ENCODE peak calls at places on chromosome 17, in six cellular contexts. Y, S, W, A, K and R are unnamed samples.
A peak's percentile ranks its signal among the peaks of the same experiment; 100 is the strongest.

GRCh38 chr17:35895602-35896001 is 15.4 kb upstream of the CCL5 start:
- DNase-seq in Y (no peak), S (no peak), W (no peak), A (no peak), K (no peak), R (no peak)

GRCh38 chr17:51373489-51374194 is 113.3 kb downstream of the UTP18 start:
- DNase-seq in Y (no peak), S (no peak), W (no peak), A (no peak), K (no peak), R (no peak)

GRCh38 chr17:57806083-57806830 is 43.6 kb downstream of the MRPS23 start:
- DNase-seq in Y (no peak), S (no peak), W (no peak), A (no peak), K (no peak), R (no peak)

GRCh38 chr17:63698886-63699637 is 863 bp downstream of the LIMD2 start:
- DNase-seq in Y (peak; percentile 56), S (peak; percentile 48), W (peak; percentile 66), A (no peak), K (no peak), R (no peak)

GRCh38 chr17:2049333-2050245 is 5.3 kb upstream of the HIC1 start:
- DNase-seq in Y (peak; percentile 78), S (peak; percentile 80), W (peak; percentile 82), A (peak; percentile 84), K (peak; percentile 89), R (peak; percentile 89)

GRCh38 chr17:65455972-65456343 is 105.5 kb downstream of the AXIN2 start:
- DNase-seq in Y (peak; percentile 20), S (peak; percentile 41), W (no peak), A (no peak), K (peak; percentile 21), R (no peak)

GRCh38 chr17:11996722-11997146 is 541 bp downstream of the ZNF18 start:
- DNase-seq in Y (peak; percentile 61), S (peak; percentile 61), W (peak; percentile 42), A (no peak), K (no peak), R (peak; percentile 73)

GRCh38 chr17:60744355-60744958 is 66.8 kb downstream of the BCAS3 start:
- DNase-seq in Y (no peak), S (no peak), W (no peak), A (no peak), K (no peak), R (no peak)

GRCh38 chr17:35731239-35731931 is at the start of gene RASL10B:
- DNase-seq in Y (peak; percentile 28), S (peak; percentile 66), W (peak; percentile 67), A (peak; percentile 16), K (peak; percentile 55), R (peak; percentile 60)

GRCh38 chr17:13572581-13572980 is 29.1 kb downstream of the HS3ST3A1 start:
- DNase-seq in Y (no peak), S (no peak), W (no peak), A (no peak), K (no peak), R (no peak)

GRCh38 chr17:330993-331701 is 21.5 kb downstream of the RPH3AL start:
- DNase-seq in Y (no peak), S (peak; percentile 63), W (no peak), A (no peak), K (peak; percentile 44), R (peak; percentile 80)

GRCh38 chr17:77208217-77208808 is 67.5 kb downstream of the SEC14L1 start:
- DNase-seq in Y (peak; percentile 78), S (peak; percentile 90), W (no peak), A (no peak), K (peak; percentile 48), R (peak; percentile 69)

GRCh38 chr17:79461041-79461440 is 149.8 kb downstream of the RBFOX3 start:
- DNase-seq in Y (no peak), S (no peak), W (no peak), A (no peak), K (no peak), R (no peak)

GRCh38 chr17:28574536-28574935 is 2.2 kb downstream of the ALDOC start:
- DNase-seq in Y (no peak), S (no peak), W (no peak), A (no peak), K (no peak), R (no peak)

GRCh38 chr17:45855691-45856315 is 11.1 kb downstream of the SPPL2C start:
- DNase-seq in Y (no peak), S (no peak), W (no peak), A (no peak), K (no peak), R (no peak)

GRCh38 chr17:39054111-39054645 is 87.0 kb upstream of the FBXO47 start:
- DNase-seq in Y (no peak), S (no peak), W (no peak), A (no peak), K (no peak), R (no peak)

GRCh38 chr17:27572665-27573064 is 58.3 kb upstream of the LGALS9 start:
- DNase-seq in Y (no peak), S (no peak), W (no peak), A (no peak), K (no peak), R (no peak)
- H3K4me1 ChIP-seq in Y (peaks cover 11% of the 10 kb centered on the region), S (peaks cover 29% of the 10 kb centered on the region), W (peaks cover 51% of the 10 kb centered on the region), A (no peaks in the 10 kb centered on the region), K (peaks cover 3% of the 10 kb centered on the region), R (no peaks in the 10 kb centered on the region)

GRCh38 chr17:72523491-72523890 is 402.7 kb downstream of the SOX9 start:
- DNase-seq in Y (no peak), S (no peak), W (no peak), A (no peak), K (no peak), R (no peak)

GRCh38 chr17:72527819-72528218 is 407.0 kb downstream of the SOX9 start:
- DNase-seq in Y (no peak), S (no peak), W (no peak), A (no peak), K (no peak), R (no peak)

GRCh38 chr17:72529386-72529785 is 408.6 kb downstream of the SOX9 start:
- DNase-seq in Y (no peak), S (no peak), W (no peak), A (no peak), K (no peak), R (no peak)

GRCh38 chr17:72528683-72529082 is 407.9 kb downstream of the SOX9 start:
- DNase-seq in Y (no peak), S (no peak), W (no peak), A (no peak), K (no peak), R (no peak)

GRCh38 chr17:72525225-72525988 is 404.6 kb downstream of the SOX9 start:
- DNase-seq in Y (no peak), S (no peak), W (no peak), A (no peak), K (no peak), R (no peak)
- H3K27ac ChIP-seq in Y (no peak overlapping the region), S (no peak overlapping the region), W (peak overlapping the region; percentile 69), A (no peak overlapping the region), K (no peak overlapping the region), R (no peak overlapping the region)

GRCh38 chr17:42657824-42658588 is 1.1 kb upstream of the TUBG2 start:
- DNase-seq in Y (no peak), S (no peak), W (no peak), A (no peak), K (no peak), R (no peak)
- H3K4me3 ChIP-seq in Y (no peak overlapping the region), S (no peak overlapping the region), W (no peak overlapping the region), A (no peak overlapping the region), K (no peak overlapping the region), R (no peak overlapping the region)

GRCh38 chr17:66983414-66984021 is 19.0 kb downstream of the CACNG4 start:
- DNase-seq in Y (no peak), S (no peak), W (no peak), A (no peak), K (no peak), R (no peak)

GRCh38 chr17:66980896-66981295 is 16.4 kb downstream of the CACNG4 start:
- DNase-seq in Y (no peak), S (no peak), W (no peak), A (no peak), K (no peak), R (no peak)

GRCh38 chr17:66985338-66985737 is 20.8 kb downstream of the CACNG4 start:
- DNase-seq in Y (no peak), S (no peak), W (no peak), A (no peak), K (no peak), R (no peak)

GRCh38 chr17:66984730-66985129 is 20.2 kb downstream of the CACNG4 start:
- DNase-seq in Y (no peak), S (no peak), W (no peak), A (no peak), K (no peak), R (no peak)

GRCh38 chr17:66982011-66982508 is 17.6 kb downstream of the CACNG4 start:
- DNase-seq in Y (no peak), S (no peak), W (no peak), A (no peak), K (peak; percentile 30), R (no peak)
- H3K4me1 ChIP-seq in Y (no peaks in the 10 kb centered on the region), S (peaks cover 7% of the 10 kb centered on the region), W (no peaks in the 10 kb centered on the region), A (no peaks in the 10 kb centered on the region), K (no peaks in the 10 kb centered on the region), R (peaks cover 19% of the 10 kb centered on the region)

GRCh38 chr17:4219241-4219640 is 44.5 kb downstream of the ANKFY1 start:
- DNase-seq in Y (no peak), S (no peak), W (no peak), A (no peak), K (no peak), R (no peak)
- H3K27ac ChIP-seq in Y (no peak overlapping the region), S (no peak overlapping the region), W (no peak overlapping the region), A (no peak overlapping the region), K (peak overlapping the region; percentile 95), R (no peak overlapping the region)

GRCh38 chr17:78355045-78355641 is 4.7 kb downstream of the SOCS3 start:
- DNase-seq in Y (no peak), S (no peak), W (no peak), A (no peak), K (no peak), R (no peak)

GRCh38 chr17:78357177-78357586 is 2.7 kb downstream of the SOCS3 start:
- DNase-seq in Y (peak; percentile 82), S (peak; percentile 57), W (no peak), A (no peak), K (no peak), R (no peak)

GRCh38 chr17:78356163-78356713 is 3.6 kb downstream of the SOCS3 start:
- DNase-seq in Y (no peak), S (peak; percentile 50), W (no peak), A (no peak), K (no peak), R (no peak)

GRCh38 chr17:78357687-78358537 is 2.0 kb downstream of the SOCS3 start:
- DNase-seq in Y (no peak), S (no peak), W (no peak), A (no peak), K (no peak), R (no peak)

GRCh38 chr17:78355701-78356100 is 4.2 kb downstream of the SOCS3 start:
- DNase-seq in Y (no peak), S (no peak), W (no peak), A (no peak), K (no peak), R (no peak)
- H3K4me3 ChIP-seq in Y (no peak overlapping the region), S (no peak overlapping the region), W (no peak overlapping the region), A (no peak overlapping the region), K (no peak overlapping the region), R (no peak overlapping the region)